ENCODE peak calls at places on chromosome 12, in four cellular contexts. A is neural progenitor cell, M is kidney tubule cell, L is astrocyte. H is an unnamed sample.

GRCh38 chr12:79454338-79454777 is 236.4 kb downstream of the PAWR start:
- DNase-seq in A (no peak), L (peak; percentile 81), M (peak; percentile 63), H (no peak)

GRCh38 chr12:8033153-8034044 is 883 bp downstream of the FOXJ2 start:
- DNase-seq in A (peak; percentile 62), L (peak; percentile 26), M (peak; percentile 49), H (no peak)

GRCh38 chr12:30420561-30420960 is 275.1 kb downstream of the IPO8 start:
- DNase-seq in M (no peak), L (peak; percentile 66), A (no peak), H (no peak)

GRCh38 chr12:121894633-121895032 is 6.0 kb downstream of the PSMD9 start:
- DNase-seq in L (peak; percentile 41), M (peak; percentile 38), A (peak; percentile 59), H (no peak)

GRCh38 chr12:1634149-1634548 is 5.1 kb downstream of the WNT5B start:
- DNase-seq in M (no peak), L (no peak), A (no peak), H (no peak)

GRCh38 chr12:52243264-52243773 is 10.3 kb downstream of the KRT7 start:
- DNase-seq in L (peak; percentile 50), M (peak; percentile 89), A (no peak), H (no peak)

GRCh38 chr12:108804361-108804949 is 52.9 kb downstream of the SSH1 start:
- DNase-seq in A (peak; percentile 46), M (no peak), L (peak; percentile 92), H (no peak)

GRCh38 chr12:8644345-8645248 is 18.0 kb downstream of the MFAP5 start:
- DNase-seq in A (no peak), M (peak; percentile 11), L (no peak), H (no peak)

GRCh38 chr12:22360772-22361171 is 26.3 kb upstream of the ST8SIA1 start:
- DNase-seq in M (no peak), L (no peak), A (no peak), H (no peak)

GRCh38 chr12:128810182-128811127 is 13.3 kb downstream of the SLC15A4 start:
- DNase-seq in L (no peak), M (no peak), A (peak; percentile 48), H (no peak)

GRCh38 chr12:39372929-39373328 is 70.0 kb downstream of the KIF21A start:
- DNase-seq in A (no peak), M (peak; percentile 38), L (peak; percentile 2), H (no peak)

GRCh38 chr12:127726928-127727327 is 540.0 kb upstream of the TMEM132C start:
- DNase-seq in M (no peak), A (no peak), L (no peak), H (no peak)

GRCh38 chr12:54413284-54414190 is 5.5 kb downstream of the ITGA5 start:
- DNase-seq in A (no peak), M (no peak), L (peak; percentile 26), H (no peak)

GRCh38 chr12:47397664-47398281 is 308.1 kb downstream of the RPAP3 start:
- DNase-seq in M (peak; percentile 88), L (peak; percentile 74), A (peak; percentile 20), H (peak; percentile 50)

GRCh38 chr12:6935221-6935550 is 7.4 kb downstream of the ATN1 start:
- DNase-seq in A (no peak), L (no peak), M (no peak), H (no peak)

GRCh38 chr12:27424631-27425230 is 21.8 kb upstream of the SMCO2 start:
- DNase-seq in M (peak; percentile 68), L (peak; percentile 44), A (peak; percentile 41), H (no peak)

GRCh38 chr12:111766608-111767361 is at the start of gene ALDH2:
- DNase-seq in M (peak; percentile 42), A (peak; percentile 94), L (peak; percentile 25), H (no peak)

GRCh38 chr12:92096346-92097136 is 49.1 kb downstream of the BTG1 start:
- DNase-seq in A (peak; percentile 48), M (no peak), L (peak; percentile 48), H (no peak)

GRCh38 chr12:117882603-117883184 is 86.1 kb downstream of the KSR2 start:
- DNase-seq in M (no peak), A (no peak), L (no peak), H (no peak)

GRCh38 chr12:43921666-43922337 is 85.9 kb downstream of the TMEM117 start:
- DNase-seq in L (peak; percentile 31), M (peak; percentile 53), A (no peak), H (no peak)

GRCh38 chr12:119988788-119989618 is at the start of gene BICDL1:
- DNase-seq in A (peak; percentile 99), M (peak; percentile 96), L (peak; percentile 11), H (no peak)

GRCh38 chr12:65755596-65755978 is 68.7 kb upstream of the HMGA2 start:
- DNase-seq in A (no peak), L (peak; percentile 36), M (no peak), H (no peak)

GRCh38 chr12:79763748-79764452 is 73.1 kb upstream of the PAWR start:
- DNase-seq in M (no peak), A (no peak), L (no peak), H (no peak)

GRCh38 chr12:94098466-94098865 is 49.9 kb upstream of the PLXNC1 start:
- DNase-seq in M (peak; percentile 26), A (no peak), L (peak; percentile 88), H (no peak)

GRCh38 chr12:13559318-13559978 is 362.9 kb downstream of the EMP1 start:
- DNase-seq in M (no peak), L (no peak), A (no peak), H (no peak)

GRCh38 chr12:13368971-13369370 is 172.4 kb downstream of the EMP1 start:
- DNase-seq in A (peak; percentile 94), M (no peak), L (no peak), H (no peak)

GRCh38 chr12:3218150-3218845 is 141.1 kb downstream of the TSPAN9 start:
- DNase-seq in A (no peak), L (peak; percentile 67), M (peak; percentile 50), H (no peak)

GRCh38 chr12:62744551-62744950 is 190.4 kb downstream of the PPM1H start:
- DNase-seq in M (no peak), L (peak; percentile 46), A (no peak), H (no peak)

GRCh38 chr12:92602930-92603623 is 99.7 kb upstream of the PLEKHG7 start:
- DNase-seq in M (no peak), A (no peak), L (peak; percentile 28), H (no peak)

GRCh38 chr12:92141585-92142244 is 3.9 kb downstream of the BTG1 start:
- DNase-seq in L (no peak), M (peak; percentile 29), A (no peak), H (no peak)

GRCh38 chr12:54033980-54034783 is 1.3 kb downstream of the HOXC5 start:
- DNase-seq in L (no peak), M (no peak), A (no peak), H (no peak)

GRCh38 chr12:54932038-54932437 is 52.5 kb downstream of the TESPA1 start:
- DNase-seq in M (no peak), L (no peak), A (no peak), H (no peak)

GRCh38 chr12:88836156-88836555 is 255.9 kb upstream of the KITLG start:
- DNase-seq in L (no peak), A (no peak), M (peak; percentile 18), H (no peak)

GRCh38 chr12:27779416-27779815 is 617 bp upstream of the KLHL42 start:
- DNase-seq in A (peak; percentile 48), M (no peak), L (no peak), H (no peak)

GRCh38 chr12:62192486-62193250 is 67.5 kb upstream of the USP15 start:
- DNase-seq in A (peak; percentile 89), M (peak; percentile 79), L (peak; percentile 66), H (peak; percentile 89)

H was measured in SK-N-MC.